ENCODE peak calls at places on chromosome 17, in five cellular contexts. R, E, H, P and B are unnamed samples.
A peak's percentile ranks its signal among the peaks of the same experiment; 100 is the strongest.

GRCh38 chr17:75922963-75923874 is 17.6 kb downstream of the FBF1 start:
- DNase-seq in R (no peak), P (no peak), E (no peak), H (no peak), B (no peak)

GRCh38 chr17:72463287-72464102 is 342.7 kb downstream of the SOX9 start:
- DNase-seq in H (no peak), P (no peak), R (peak; percentile 59), E (no peak), B (no peak)

GRCh38 chr17:79902146-79902791 is 63.0 kb upstream of the CBX4 start:
- DNase-seq in R (no peak), E (peak; percentile 34), H (no peak), P (peak; percentile 56), B (no peak)

GRCh38 chr17:79534111-79534510 is 76.7 kb downstream of the RBFOX3 start:
- DNase-seq in R (no peak), H (no peak), P (no peak), E (no peak), B (no peak)

GRCh38 chr17:73232587-73233373 is 28.9 kb downstream of the CPSF4L start:
- DNase-seq in E (no peak), P (peak; percentile 63), H (no peak), R (peak; percentile 54), B (peak; percentile 70)

GRCh38 chr17:64682261-64683181 is 20.4 kb upstream of the SMURF2 start:
- DNase-seq in H (no peak), R (no peak), P (no peak), E (no peak), B (no peak)

GRCh38 chr17:45314761-45315549 is 1.9 kb downstream of the MAP3K14 start:
- DNase-seq in P (no peak), H (no peak), E (no peak), R (no peak), B (no peak)

GRCh38 chr17:38970128-38970527 is 2.9 kb upstream of the FBXO47 start:
- DNase-seq in R (no peak), P (peak; percentile 39), E (no peak), H (no peak), B (no peak)

GRCh38 chr17:70875729-70876344 is 706.5 kb downstream of the KCNJ2 start:
- DNase-seq in E (no peak), H (no peak), P (no peak), R (no peak), B (no peak)

GRCh38 chr17:43778337-43779144 is at the start of gene DUSP3:
- DNase-seq in P (peak; percentile 97), E (peak; percentile 97), H (peak; percentile 81), R (peak; percentile 98), B (peak; percentile 98)

GRCh38 chr17:15442316-15443185 is 24.9 kb downstream of the CDRT4 start:
- DNase-seq in P (no peak), R (no peak), E (no peak), H (no peak), B (peak; percentile 48)

GRCh38 chr17:16353702-16354174 is 469 bp upstream of the CENPV start:
- DNase-seq in H (no peak), P (no peak), R (no peak), E (no peak), B (no peak)

GRCh38 chr17:69828087-69828486 is 246.9 kb upstream of the KCNJ16 start:
- DNase-seq in H (no peak), P (no peak), E (no peak), R (peak; percentile 43), B (no peak)

GRCh38 chr17:77316191-77316641 is 175.4 kb downstream of the SEC14L1 start:
- DNase-seq in P (peak; percentile 49), H (no peak), E (no peak), R (no peak), B (peak; percentile 91)

GRCh38 chr17:2393954-2394749 is 6.7 kb downstream of the MNT start:
- DNase-seq in H (no peak), P (peak; percentile 92), E (no peak), R (no peak), B (peak; percentile 72)

GRCh38 chr17:27471321-27472269 is 15.3 kb downstream of the KSR1 start:
- DNase-seq in P (no peak), H (peak; percentile 41), E (no peak), R (no peak), B (no peak)

GRCh38 chr17:29933379-29933778 is 3.4 kb upstream of the SSH2 start:
- DNase-seq in H (peak; percentile 28), E (no peak), P (peak; percentile 69), R (no peak), B (no peak)

GRCh38 chr17:67109111-67109510 is 64.8 kb downstream of the CACNG1 start:
- DNase-seq in R (no peak), H (no peak), P (no peak), E (no peak), B (no peak)

GRCh38 chr17:37483311-37484039 is 6.2 kb upstream of the DUSP14 start:
- DNase-seq in E (no peak), P (peak; percentile 56), R (no peak), H (no peak), B (peak; percentile 70)

GRCh38 chr17:36936455-36936934 is 780 bp upstream of the LHX1 start:
- DNase-seq in R (no peak), H (no peak), E (no peak), P (peak; percentile 90), B (no peak)

GRCh38 chr17:56018202-56018601 is 135.1 kb upstream of the ANKFN1 start:
- DNase-seq in E (no peak), H (no peak), R (no peak), P (no peak), B (no peak)

GRCh38 chr17:59440757-59441458 is 109.5 kb downstream of the YPEL2 start:
- DNase-seq in R (peak; percentile 93), P (peak; percentile 98), E (peak; percentile 80), H (peak; percentile 93), B (peak; percentile 96)

GRCh38 chr17:8955560-8955959 is 9.9 kb downstream of the PIK3R5 start:
- DNase-seq in P (no peak), E (no peak), R (no peak), H (no peak), B (no peak)

GRCh38 chr17:20087538-20088250 is 78.5 kb downstream of the SPECC1 start:
- DNase-seq in E (no peak), P (no peak), H (no peak), R (no peak), B (no peak)

GRCh38 chr17:49387374-49388289 is 25.6 kb upstream of the ZNF652 start:
- DNase-seq in P (no peak), H (no peak), R (no peak), E (no peak), B (no peak)

GRCh38 chr17:62666061-62666800 is 38.8 kb downstream of the MRC2 start:
- DNase-seq in R (no peak), H (no peak), E (no peak), P (peak; percentile 40), B (no peak)

GRCh38 chr17:1374426-1375177 is 25.4 kb downstream of the YWHAE start:
- DNase-seq in H (no peak), R (no peak), E (no peak), P (no peak), B (no peak)

GRCh38 chr17:38559025-38559879 is 46.5 kb downstream of the SRCIN1 start:
- DNase-seq in R (peak; percentile 94), E (peak; percentile 76), P (peak; percentile 97), H (peak; percentile 80), B (peak; percentile 92)

GRCh38 chr17:68613739-68614298 is 12.7 kb upstream of the FAM20A start:
- DNase-seq in E (no peak), P (peak; percentile 97), R (no peak), H (peak; percentile 62), B (no peak)

GRCh38 chr17:65027305-65027704 is 29.2 kb downstream of the GNA13 start:
- DNase-seq in H (peak; percentile 65), E (no peak), P (peak; percentile 75), R (no peak), B (no peak)

GRCh38 chr17:37043201-37043600 is 94.4 kb downstream of the AATF start:
- DNase-seq in R (no peak), E (no peak), P (no peak), H (no peak), B (no peak)

GRCh38 chr17:41655611-41656111 is 31.3 kb upstream of the KRT17 start:
- DNase-seq in R (peak; percentile 92), E (peak; percentile 99), P (peak; percentile 72), H (no peak), B (no peak)

GRCh38 chr17:42200702-42201101 is 6.4 kb upstream of the GHDC start:
- DNase-seq in H (no peak), E (no peak), R (peak; percentile 73), P (no peak), B (no peak)

GRCh38 chr17:57277923-57278604 is 21.7 kb downstream of the MSI2 start:
- DNase-seq in P (no peak), H (no peak), E (no peak), R (no peak), B (no peak)

GRCh38 chr17:9037741-9038140 is 16.4 kb downstream of the NTN1 start:
- DNase-seq in P (no peak), H (no peak), R (no peak), E (no peak), B (no peak)

GRCh38 chr17:13958773-13959172 is 110.5 kb upstream of the COX10 start:
- DNase-seq in R (no peak), P (no peak), H (no peak), E (no peak), B (no peak)
- TF ChIP-seq POLR2AphosphoS5 in R (no peak), P (no peak), H (no peak), E (no peak), B (no peak)

GRCh38 chr17:40535438-40535837 is 29.8 kb downstream of the CCR7 start:
- DNase-seq in E (no peak), H (no peak), R (no peak), P (no peak), B (no peak)

GRCh38 chr17:40535924-40536717 is 29.2 kb downstream of the CCR7 start:
- DNase-seq in R (no peak), E (peak; percentile 50), P (no peak), H (no peak), B (peak; percentile 71)

GRCh38 chr17:40532520-40533253 is 31.3 kb upstream of the TNS4 start:
- DNase-seq in R (no peak), E (peak; percentile 25), P (no peak), H (no peak), B (peak; percentile 37)

GRCh38 chr17:40533896-40534295 is 31.4 kb downstream of the CCR7 start:
- DNase-seq in R (no peak), H (no peak), E (peak; percentile 30), P (no peak), B (peak; percentile 54)

GRCh38 chr17:40534431-40535189 is 30.7 kb downstream of the CCR7 start:
- DNase-seq in R (no peak), E (peak; percentile 36), H (no peak), P (no peak), B (peak; percentile 49)
- H3K27ac ChIP-seq in R (peak overlapping the region; percentile 39), E (peak overlapping the region; percentile 100), H (no peak overlapping the region), P (no peak overlapping the region), B (peak overlapping the region; percentile 14)

DNA sequence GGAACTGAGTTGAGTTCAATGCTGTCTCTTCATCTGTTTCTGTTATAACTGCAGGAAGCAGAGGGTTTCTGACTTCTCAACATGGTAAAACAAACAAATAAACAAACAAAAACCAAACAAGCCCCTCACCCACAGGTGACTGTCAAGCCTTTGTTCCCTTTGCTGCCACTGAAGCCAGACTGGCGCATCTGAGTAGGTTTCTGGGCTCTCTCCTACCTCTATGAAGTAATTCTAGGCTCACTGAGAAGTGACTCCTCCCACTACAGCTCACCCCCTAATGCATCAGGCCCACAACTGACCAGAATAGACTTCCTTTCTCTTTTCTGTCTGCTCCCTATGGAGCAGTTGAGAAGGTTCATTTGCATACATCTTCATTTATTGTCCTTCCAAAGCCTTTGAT is 77.0 kb upstream of the CCL2 start:
- DNase-seq in E (no peak), H (no peak), R (no peak), P (peak; percentile 84), B (no peak)
- TF ChIP-seq POLR2AphosphoS5 in E (no peak), H (no peak), R (no peak), P (no peak), B (no peak)

GRCh38 chr17:82101301-82101715 is 3.3 kb upstream of the FASN start:
- DNase-seq in E (no peak), R (no peak), P (no peak), H (no peak), B (no peak)
- H3K27ac ChIP-seq in E (peak overlapping the region; percentile 96), R (peak overlapping the region; percentile 65), P (no peak overlapping the region), H (peak overlapping the region; percentile 99), B (peak overlapping the region; percentile 88)